ENCODE peak calls at places on chromosomes 13 and 19, in eight cellular contexts. One of them, this sample, is unnamed.

GRCh38 chr13:107842562-107843180 is 372.7 kb downstream of the LIG4 start:
- DNase-seq in stromal cell of bone marrow: no peak
- DNase-seq in stimulated activated CD8-positive, alpha-beta memory T cell treated with anti-CD3 and anti-CD28 coated beads, Interleukin-15, amount 100 ng/mL, for 1 hour: no peak
- DNase-seq in DMS153: no peak
- DNase-seq in AG09309: no peak
- DNase-seq in OCI-LY7: no peak
- DNase-seq in T-cell: no peak
- DNase-seq in globus pallidus: no peak
- DNase-seq in this sample: no peak

GRCh38 chr13:110936519-110936918 is 21.6 kb upstream of the ANKRD10 start:
- DNase-seq in DMS153: no peak
- DNase-seq in stromal cell of bone marrow: no peak
- DNase-seq in stimulated activated CD8-positive, alpha-beta memory T cell treated with anti-CD3 and anti-CD28 coated beads, Interleukin-15, amount 100 ng/mL, for 1 hour: no peak
- DNase-seq in T-cell: no peak
- DNase-seq in OCI-LY7: no peak
- DNase-seq in globus pallidus: no peak
- DNase-seq in AG09309: no peak
- DNase-seq in this sample: no peak

GRCh38 chr13:91142572-91142971 is 204.9 kb upstream of the MIR17HG start:
- DNase-seq in OCI-LY7: no peak
- DNase-seq in stimulated activated CD8-positive, alpha-beta memory T cell treated with anti-CD3 and anti-CD28 coated beads, Interleukin-15, amount 100 ng/mL, for 1 hour: no peak
- DNase-seq in AG09309: no peak
- DNase-seq in stromal cell of bone marrow: peak; percentile 57
- DNase-seq in T-cell: no peak
- DNase-seq in globus pallidus: no peak
- DNase-seq in DMS153: peak; percentile 67
- DNase-seq in this sample: no peak

GRCh38 chr13:45749026-45749759 is 47.1 kb downstream of the CBY2 start:
- DNase-seq in OCI-LY7: no peak
- DNase-seq in AG09309: no peak
- DNase-seq in stromal cell of bone marrow: no peak
- DNase-seq in T-cell: no peak
- DNase-seq in DMS153: no peak
- DNase-seq in stimulated activated CD8-positive, alpha-beta memory T cell treated with anti-CD3 and anti-CD28 coated beads, Interleukin-15, amount 100 ng/mL, for 1 hour: no peak
- DNase-seq in globus pallidus: no peak
- DNase-seq in this sample: no peak

GRCh38 chr19:7304200-7304599 is 10.0 kb upstream of the INSR start:
- DNase-seq in AG09309: no peak
- DNase-seq in stromal cell of bone marrow: no peak
- DNase-seq in stimulated activated CD8-positive, alpha-beta memory T cell treated with anti-CD3 and anti-CD28 coated beads, Interleukin-15, amount 100 ng/mL, for 1 hour: no peak
- DNase-seq in globus pallidus: no peak
- DNase-seq in OCI-LY7: no peak
- DNase-seq in DMS153: no peak
- DNase-seq in T-cell: no peak
- DNase-seq in this sample: no peak

GRCh38 chr19:2046046-2046907 is 4.8 kb downstream of the MKNK2 start:
- DNase-seq in OCI-LY7: no peak
- DNase-seq in stimulated activated CD8-positive, alpha-beta memory T cell treated with anti-CD3 and anti-CD28 coated beads, Interleukin-15, amount 100 ng/mL, for 1 hour: no peak
- DNase-seq in stromal cell of bone marrow: no peak
- DNase-seq in AG09309: no peak
- DNase-seq in globus pallidus: no peak
- DNase-seq in DMS153: no peak
- DNase-seq in T-cell: no peak
- DNase-seq in this sample: no peak

GRCh38 chr13:109156181-109156935 is 526.9 kb downstream of the MYO16 start:
- DNase-seq in stromal cell of bone marrow: peak; percentile 34
- DNase-seq in stimulated activated CD8-positive, alpha-beta memory T cell treated with anti-CD3 and anti-CD28 coated beads, Interleukin-15, amount 100 ng/mL, for 1 hour: no peak
- DNase-seq in DMS153: no peak
- DNase-seq in globus pallidus: no peak
- DNase-seq in T-cell: no peak
- DNase-seq in OCI-LY7: no peak
- DNase-seq in AG09309: peak; percentile 70
- DNase-seq in this sample: no peak

GRCh38 chr19:28500982-28501633 is 711.8 kb downstream of the UQCRFS1 start:
- DNase-seq in stromal cell of bone marrow: no peak
- DNase-seq in DMS153: no peak
- DNase-seq in OCI-LY7: no peak
- DNase-seq in stimulated activated CD8-positive, alpha-beta memory T cell treated with anti-CD3 and anti-CD28 coated beads, Interleukin-15, amount 100 ng/mL, for 1 hour: no peak
- DNase-seq in T-cell: no peak
- DNase-seq in globus pallidus: no peak
- DNase-seq in AG09309: no peak
- DNase-seq in this sample: no peak

GRCh38 chr19:54196514-54196913 is 4.1 kb upstream of the RPS9 start:
- DNase-seq in stimulated activated CD8-positive, alpha-beta memory T cell treated with anti-CD3 and anti-CD28 coated beads, Interleukin-15, amount 100 ng/mL, for 1 hour: no peak
- DNase-seq in T-cell: no peak
- DNase-seq in stromal cell of bone marrow: no peak
- DNase-seq in OCI-LY7: no peak
- DNase-seq in globus pallidus: no peak
- DNase-seq in AG09309: no peak
- DNase-seq in DMS153: no peak
- DNase-seq in this sample: no peak

GRCh38 chr19:10450853-10451609 is 30.7 kb downstream of the PDE4A start:
- DNase-seq in AG09309: no peak
- DNase-seq in stromal cell of bone marrow: no peak
- DNase-seq in OCI-LY7: peak; percentile 61
- DNase-seq in globus pallidus: no peak
- DNase-seq in DMS153: peak; percentile 78
- DNase-seq in T-cell: no peak
- DNase-seq in stimulated activated CD8-positive, alpha-beta memory T cell treated with anti-CD3 and anti-CD28 coated beads, Interleukin-15, amount 100 ng/mL, for 1 hour: no peak
- DNase-seq in this sample: peak; percentile 68

GRCh38 chr19:5985098-5985783 is 7.3 kb upstream of the RANBP3 start:
- DNase-seq in stimulated activated CD8-positive, alpha-beta memory T cell treated with anti-CD3 and anti-CD28 coated beads, Interleukin-15, amount 100 ng/mL, for 1 hour: no peak
- DNase-seq in stromal cell of bone marrow: no peak
- DNase-seq in OCI-LY7: no peak
- DNase-seq in AG09309: peak; percentile 32
- DNase-seq in globus pallidus: no peak
- DNase-seq in DMS153: no peak
- DNase-seq in T-cell: no peak
- DNase-seq in this sample: peak; percentile 52

GRCh38 chr19:3293560-3293959 is 69.1 kb downstream of the CELF5 start:
- DNase-seq in DMS153: no peak
- DNase-seq in T-cell: no peak
- DNase-seq in stimulated activated CD8-positive, alpha-beta memory T cell treated with anti-CD3 and anti-CD28 coated beads, Interleukin-15, amount 100 ng/mL, for 1 hour: no peak
- DNase-seq in globus pallidus: no peak
- DNase-seq in stromal cell of bone marrow: no peak
- DNase-seq in AG09309: no peak
- DNase-seq in OCI-LY7: no peak
- DNase-seq in this sample: no peak

GRCh38 chr13:51270606-51271005 is 48.4 kb downstream of the FAM124A start:
- DNase-seq in stromal cell of bone marrow: no peak
- DNase-seq in OCI-LY7: no peak
- DNase-seq in globus pallidus: peak; percentile 60
- DNase-seq in T-cell: no peak
- DNase-seq in DMS153: no peak
- DNase-seq in stimulated activated CD8-positive, alpha-beta memory T cell treated with anti-CD3 and anti-CD28 coated beads, Interleukin-15, amount 100 ng/mL, for 1 hour: no peak
- DNase-seq in AG09309: no peak
- DNase-seq in this sample: no peak

GRCh38 chr13:73767747-73768315 is 366.4 kb downstream of the KLF12 start:
- DNase-seq in stromal cell of bone marrow: no peak
- DNase-seq in AG09309: no peak
- DNase-seq in stimulated activated CD8-positive, alpha-beta memory T cell treated with anti-CD3 and anti-CD28 coated beads, Interleukin-15, amount 100 ng/mL, for 1 hour: no peak
- DNase-seq in OCI-LY7: peak; percentile 37
- DNase-seq in T-cell: no peak
- DNase-seq in DMS153: no peak
- DNase-seq in globus pallidus: no peak
- DNase-seq in this sample: peak; percentile 38

GRCh38 chr19:18496167-18496979 is 25.5 kb downstream of the ELL start:
- DNase-seq in DMS153: no peak
- DNase-seq in T-cell: peak; percentile 42
- DNase-seq in AG09309: no peak
- DNase-seq in stimulated activated CD8-positive, alpha-beta memory T cell treated with anti-CD3 and anti-CD28 coated beads, Interleukin-15, amount 100 ng/mL, for 1 hour: no peak
- DNase-seq in stromal cell of bone marrow: no peak
- DNase-seq in globus pallidus: no peak
- DNase-seq in OCI-LY7: no peak
- DNase-seq in this sample: peak; percentile 74

GRCh38 chr13:65940720-65941119 is 1289.4 kb downstream of the PCDH9 start:
- DNase-seq in globus pallidus: no peak
- DNase-seq in DMS153: peak; percentile 99
- DNase-seq in T-cell: no peak
- DNase-seq in OCI-LY7: no peak
- DNase-seq in stromal cell of bone marrow: no peak
- DNase-seq in stimulated activated CD8-positive, alpha-beta memory T cell treated with anti-CD3 and anti-CD28 coated beads, Interleukin-15, amount 100 ng/mL, for 1 hour: no peak
- DNase-seq in AG09309: no peak
- DNase-seq in this sample: no peak

GRCh38 chr19:1768248-1768647 is 14.9 kb downstream of the ONECUT3 start:
- DNase-seq in stimulated activated CD8-positive, alpha-beta memory T cell treated with anti-CD3 and anti-CD28 coated beads, Interleukin-15, amount 100 ng/mL, for 1 hour: no peak
- DNase-seq in globus pallidus: no peak
- DNase-seq in T-cell: no peak
- DNase-seq in AG09309: no peak
- DNase-seq in DMS153: no peak
- DNase-seq in stromal cell of bone marrow: no peak
- DNase-seq in OCI-LY7: no peak
- DNase-seq in this sample: peak; percentile 35

GRCh38 chr19:38877781-38878574 is at the start of gene RINL:
- DNase-seq in globus pallidus: no peak
- DNase-seq in stromal cell of bone marrow: no peak
- DNase-seq in T-cell: peak; percentile 56
- DNase-seq in stimulated activated CD8-positive, alpha-beta memory T cell treated with anti-CD3 and anti-CD28 coated beads, Interleukin-15, amount 100 ng/mL, for 1 hour: peak; percentile 41
- DNase-seq in OCI-LY7: peak; percentile 87
- DNase-seq in DMS153: peak; percentile 99
- DNase-seq in AG09309: no peak
- DNase-seq in this sample: peak; percentile 57

GRCh38 chr19:2668188-2668763 is 34.2 kb downstream of the GNG7 start:
- DNase-seq in T-cell: no peak
- DNase-seq in stromal cell of bone marrow: no peak
- DNase-seq in AG09309: no peak
- DNase-seq in globus pallidus: no peak
- DNase-seq in OCI-LY7: peak; percentile 39
- DNase-seq in stimulated activated CD8-positive, alpha-beta memory T cell treated with anti-CD3 and anti-CD28 coated beads, Interleukin-15, amount 100 ng/mL, for 1 hour: no peak
- DNase-seq in DMS153: no peak
- DNase-seq in this sample: no peak

GRCh38 chr13:95643471-95643813 is 1.1 kb downstream of the DZIP1 start:
- DNase-seq in globus pallidus: no peak
- DNase-seq in T-cell: no peak
- DNase-seq in stimulated activated CD8-positive, alpha-beta memory T cell treated with anti-CD3 and anti-CD28 coated beads, Interleukin-15, amount 100 ng/mL, for 1 hour: no peak
- DNase-seq in DMS153: no peak
- DNase-seq in stromal cell of bone marrow: no peak
- DNase-seq in OCI-LY7: no peak
- DNase-seq in AG09309: no peak
- DNase-seq in this sample: no peak

GRCh38 chr13:106532111-106532929 is 3.1 kb downstream of the EFNB2 start:
- DNase-seq in T-cell: no peak
- DNase-seq in AG09309: no peak
- DNase-seq in stromal cell of bone marrow: no peak
- DNase-seq in stimulated activated CD8-positive, alpha-beta memory T cell treated with anti-CD3 and anti-CD28 coated beads, Interleukin-15, amount 100 ng/mL, for 1 hour: no peak
- DNase-seq in OCI-LY7: no peak
- DNase-seq in globus pallidus: peak; percentile 47
- DNase-seq in DMS153: no peak
- DNase-seq in this sample: no peak

GRCh38 chr19:42596391-42597071 is 1.8 kb upstream of the CEACAM8 start:
- DNase-seq in OCI-LY7: peak; percentile 30
- DNase-seq in T-cell: peak; percentile 19
- DNase-seq in stimulated activated CD8-positive, alpha-beta memory T cell treated with anti-CD3 and anti-CD28 coated beads, Interleukin-15, amount 100 ng/mL, for 1 hour: peak; percentile 17
- DNase-seq in AG09309: no peak
- DNase-seq in globus pallidus: peak; percentile 13
- DNase-seq in stromal cell of bone marrow: no peak
- DNase-seq in DMS153: no peak
- DNase-seq in this sample: peak; percentile 48

GRCh38 chr13:76349700-76350099 is 536.5 kb downstream of the KCTD12 start:
- DNase-seq in DMS153: no peak
- DNase-seq in T-cell: no peak
- DNase-seq in globus pallidus: no peak
- DNase-seq in AG09309: no peak
- DNase-seq in stromal cell of bone marrow: no peak
- DNase-seq in OCI-LY7: no peak
- DNase-seq in stimulated activated CD8-positive, alpha-beta memory T cell treated with anti-CD3 and anti-CD28 coated beads, Interleukin-15, amount 100 ng/mL, for 1 hour: no peak
- DNase-seq in this sample: no peak

GRCh38 chr19:43820098-43820860 is 6.8 kb upstream of the ZNF283 start:
- DNase-seq in stimulated activated CD8-positive, alpha-beta memory T cell treated with anti-CD3 and anti-CD28 coated beads, Interleukin-15, amount 100 ng/mL, for 1 hour: no peak
- DNase-seq in T-cell: no peak
- DNase-seq in OCI-LY7: no peak
- DNase-seq in globus pallidus: peak; percentile 51
- DNase-seq in DMS153: no peak
- DNase-seq in AG09309: no peak
- DNase-seq in stromal cell of bone marrow: peak; percentile 27
- DNase-seq in this sample: peak; percentile 10

This sample was measured in erythroblast.